ENCODE peak calls at places on chromosome 15, in six cellular contexts. B is SK-N-SH, R is AG04450, O is Peyer's patch, V is GM12865, G is brain microvascular endothelial cell. T is an unnamed sample.

GRCh38 chr15:51750942-51751686 is at the start of gene TMOD2:
- DNase-seq in B (peak), R (no peak), O (peak), V (peak), G (no peak), T (no peak)

GRCh38 chr15:29652595-29652994 is 169.7 kb downstream of the TJP1 start:
- DNase-seq in B (no peak), R (no peak), O (no peak), V (no peak), G (no peak), T (no peak)

GRCh38 chr15:68373028-68373427 is 58.9 kb downstream of the ITGA11 start:
- DNase-seq in B (no peak), R (no peak), O (no peak), V (no peak), G (no peak), T (peak)

GRCh38 chr15:45391746-45392711 is 13.7 kb upstream of the GATM start:
- DNase-seq in B (no peak), R (no peak), O (peak), V (peak), G (no peak), T (no peak)

GRCh38 chr15:60840306-60840702 is 361.4 kb upstream of the ICE2 start:
- DNase-seq in B (no peak), R (no peak), O (no peak), V (no peak), G (peak), T (no peak)

GRCh38 chr15:90451215-90451850 is 63.3 kb downstream of the IQGAP1 start:
- DNase-seq in B (no peak), R (no peak), O (no peak), V (no peak), G (peak), T (no peak)

GRCh38 chr15:38553071-38553470 is 11.5 kb downstream of the RASGRP1 start:
- DNase-seq in B (no peak), R (no peak), O (no peak), V (no peak), G (no peak), T (no peak)

GRCh38 chr15:74631408-74631807 is 15.8 kb downstream of the CLK3 start:
- DNase-seq in B (no peak), R (no peak), O (no peak), V (no peak), G (no peak), T (no peak)

GRCh38 chr15:94576889-94577533 is 345.6 kb downstream of the MCTP2 start:
- DNase-seq in B (peak), R (no peak), O (no peak), V (peak), G (no peak), T (no peak)

GRCh38 chr15:100039994-100040393 is 301.8 kb downstream of the ADAMTS17 start:
- DNase-seq in B (no peak), R (no peak), O (no peak), V (no peak), G (no peak), T (no peak)

GRCh38 chr15:80202641-80203360 is 49.2 kb downstream of the CTXND1 start:
- DNase-seq in B (no peak), R (no peak), O (no peak), V (no peak), G (no peak), T (peak)

GRCh38 chr15:33735637-33736247 is 232.6 kb upstream of the CHRM5 start:
- DNase-seq in B (peak), R (no peak), O (no peak), V (peak), G (no peak), T (no peak)

GRCh38 chr15:99014803-99015676 is 7.4 kb upstream of the PGPEP1L start:
- DNase-seq in B (peak), R (no peak), O (no peak), V (peak), G (peak), T (no peak)

GRCh38 chr15:91844928-91845327 is 8.6 kb upstream of the SLCO3A1 start:
- DNase-seq in B (no peak), R (no peak), O (no peak), V (no peak), G (no peak), T (no peak)

GRCh38 chr15:71366926-71367325 is 251.7 kb downstream of the THSD4 start:
- DNase-seq in B (no peak), R (no peak), O (no peak), V (no peak), G (peak), T (no peak)

GRCh38 chr15:73928971-73929627 is 2.8 kb downstream of the LOXL1 start:
- DNase-seq in B (no peak), R (no peak), O (no peak), V (no peak), G (no peak), T (no peak)

GRCh38 chr15:29887719-29888118 is 65.5 kb upstream of the TJP1 start:
- DNase-seq in B (no peak), R (peak), O (no peak), V (no peak), G (no peak), T (no peak)

GRCh38 chr15:60526127-60526616 is 47.2 kb upstream of the ICE2 start:
- DNase-seq in B (peak), R (no peak), O (no peak), V (no peak), G (no peak), T (no peak)

GRCh38 chr15:70092462-70092850 is 5.3 kb downstream of the TLE3 start:
- DNase-seq in B (no peak), R (peak), O (no peak), V (no peak), G (no peak), T (no peak)
- H3K4me3 ChIP-seq in B (no peak), R (peak), O (peak), V (no peak), G (no peak), T (no peak)

DNA sequence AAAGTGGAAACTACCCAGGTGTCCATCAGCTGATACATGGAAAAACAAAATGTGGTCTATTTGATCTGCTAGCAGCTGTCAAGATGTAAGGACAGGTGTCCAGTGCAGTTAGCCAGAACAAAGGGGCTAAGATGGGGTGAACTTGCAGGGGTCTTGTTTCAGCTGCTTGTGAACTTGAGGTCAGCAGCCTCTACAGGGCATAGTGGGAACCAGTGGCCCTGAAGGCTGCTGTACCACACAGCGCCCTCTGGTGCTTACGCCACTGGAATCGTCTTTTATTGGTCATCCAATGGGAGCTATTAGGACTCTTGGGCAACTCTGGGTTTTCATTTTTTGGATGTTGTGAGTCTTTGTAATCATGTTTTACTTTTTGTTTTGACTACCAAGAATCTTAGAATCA is 62.2 kb upstream of the CTSH start:
- DNase-seq in B (peak), R (no peak), O (peak), V (peak), G (peak), T (no peak)
- TF ChIP-seq CTCF in B (peak), R (peak), O (peak), V (peak), G (peak), T (no peak)

GRCh38 chr15:96338772-96339661 is 8.5 kb downstream of the NR2F2 start:
- DNase-seq in B (no peak), R (no peak), O (no peak), V (no peak), G (peak), T (no peak)
- H3K4me3 ChIP-seq in B (peak), R (peak), O (peak), V (no peak), G (peak), T (peak)

GRCh38 chr15:40250771-40251454 is 12.1 kb downstream of the PAK6 start:
- DNase-seq in B (no peak), R (no peak), O (no peak), V (no peak), G (no peak), T (no peak)

GRCh38 chr15:40252141-40252437 is 13.2 kb downstream of the PAK6 start:
- DNase-seq in B (no peak), R (no peak), O (no peak), V (no peak), G (no peak), T (no peak)

GRCh38 chr15:40253179-40253790 is 14.4 kb downstream of the PAK6 start:
- DNase-seq in B (no peak), R (no peak), O (no peak), V (no peak), G (no peak), T (no peak)

GRCh38 chr15:40251455-40252140 is 12.7 kb downstream of the PAK6 start:
- DNase-seq in B (no peak), R (no peak), O (no peak), V (no peak), G (no peak), T (no peak)

DNA sequence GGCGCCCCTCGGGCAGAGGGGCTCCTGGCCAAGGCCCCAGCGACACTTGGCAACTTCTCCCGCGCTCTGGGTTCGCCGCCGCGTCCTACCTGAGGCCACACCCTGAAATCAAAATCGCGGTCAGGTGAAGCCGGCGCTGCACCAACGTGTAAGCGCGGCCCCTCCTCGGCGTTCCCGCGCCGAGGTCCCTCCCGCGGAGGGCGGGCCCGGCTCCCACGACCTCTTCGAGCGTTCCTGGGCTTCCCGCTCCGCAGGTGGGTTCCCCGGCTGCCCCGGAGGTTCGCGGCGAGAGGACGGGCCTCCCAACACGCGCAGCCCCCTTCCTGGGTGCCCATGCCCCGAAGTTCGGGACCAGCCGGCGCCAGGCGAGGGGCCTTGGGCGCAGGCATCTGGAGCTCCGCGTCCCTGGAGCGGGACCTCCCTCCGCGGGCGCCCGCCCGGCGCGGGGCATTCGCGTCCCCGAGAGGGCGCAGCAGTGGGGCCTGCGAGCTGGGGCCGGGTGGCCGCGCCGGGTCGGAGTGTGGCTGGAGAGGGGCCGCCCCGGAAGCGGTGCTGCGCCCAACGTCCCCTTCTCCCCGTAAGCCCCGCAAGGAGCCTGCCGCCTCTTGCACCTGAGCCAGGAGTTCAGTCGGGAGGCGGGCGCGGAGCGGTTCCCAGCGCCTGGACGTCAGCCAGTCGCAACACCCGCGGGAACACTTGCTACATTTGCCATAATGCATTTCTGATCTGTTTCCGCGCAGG is 13.7 kb downstream of the PAK6 start:
- DNase-seq in B (peak), R (no peak), O (no peak), V (no peak), G (no peak), T (no peak)
- TF ChIP-seq CTCF in B (no peak), R (no peak), O (no peak), V (no peak), G (no peak), T (no peak)

GRCh38 chr15:65049418-65049840 is 4.2 kb downstream of the SLC51B start:
- DNase-seq in B (peak), R (no peak), O (peak), V (peak), G (peak), T (peak)
- H3K4me3 ChIP-seq in B (peak), R (peak), O (peak), V (peak), G (peak), T (peak)

DNA sequence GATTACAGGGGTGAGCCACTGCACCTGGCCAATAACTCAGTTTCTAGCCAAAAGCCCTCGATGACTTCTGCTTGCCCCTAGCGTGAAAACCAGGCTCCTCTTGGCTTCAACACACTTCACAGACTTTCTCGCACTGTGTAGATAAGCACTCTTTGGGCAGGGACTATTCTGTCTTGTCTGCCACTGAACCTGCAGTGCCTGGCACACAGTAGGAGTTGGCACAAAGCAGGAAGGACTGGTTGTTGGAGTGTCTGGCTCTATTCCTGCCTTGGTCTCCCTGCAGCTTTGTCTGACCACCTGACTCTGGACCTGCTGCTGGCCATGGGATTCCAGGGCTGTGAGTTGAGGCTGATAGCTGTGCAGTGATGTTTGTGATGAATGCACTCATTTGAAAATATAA is 46.4 kb upstream of the RGMA start:
- DNase-seq in B (no peak), R (no peak), O (no peak), V (no peak), G (no peak), T (no peak)
- TF ChIP-seq CTCF in B (no peak), R (no peak), O (no peak), V (no peak), G (no peak), T (no peak)

GRCh38 chr15:62895139-62895866 is 147.2 kb upstream of the TPM1 start:
- DNase-seq in B (no peak), R (peak), O (no peak), V (no peak), G (peak), T (no peak)

GRCh38 chr15:62896380-62896866 is 146.1 kb upstream of the TPM1 start:
- DNase-seq in B (no peak), R (no peak), O (no peak), V (no peak), G (peak), T (no peak)

GRCh38 chr15:62895905-62896316 is 146.6 kb upstream of the TPM1 start:
- DNase-seq in B (no peak), R (peak), O (no peak), V (no peak), G (peak), T (no peak)

GRCh38 chr15:62896969-62897486 is 145.5 kb upstream of the TPM1 start:
- DNase-seq in B (peak), R (peak), O (peak), V (no peak), G (peak), T (peak)

DNA sequence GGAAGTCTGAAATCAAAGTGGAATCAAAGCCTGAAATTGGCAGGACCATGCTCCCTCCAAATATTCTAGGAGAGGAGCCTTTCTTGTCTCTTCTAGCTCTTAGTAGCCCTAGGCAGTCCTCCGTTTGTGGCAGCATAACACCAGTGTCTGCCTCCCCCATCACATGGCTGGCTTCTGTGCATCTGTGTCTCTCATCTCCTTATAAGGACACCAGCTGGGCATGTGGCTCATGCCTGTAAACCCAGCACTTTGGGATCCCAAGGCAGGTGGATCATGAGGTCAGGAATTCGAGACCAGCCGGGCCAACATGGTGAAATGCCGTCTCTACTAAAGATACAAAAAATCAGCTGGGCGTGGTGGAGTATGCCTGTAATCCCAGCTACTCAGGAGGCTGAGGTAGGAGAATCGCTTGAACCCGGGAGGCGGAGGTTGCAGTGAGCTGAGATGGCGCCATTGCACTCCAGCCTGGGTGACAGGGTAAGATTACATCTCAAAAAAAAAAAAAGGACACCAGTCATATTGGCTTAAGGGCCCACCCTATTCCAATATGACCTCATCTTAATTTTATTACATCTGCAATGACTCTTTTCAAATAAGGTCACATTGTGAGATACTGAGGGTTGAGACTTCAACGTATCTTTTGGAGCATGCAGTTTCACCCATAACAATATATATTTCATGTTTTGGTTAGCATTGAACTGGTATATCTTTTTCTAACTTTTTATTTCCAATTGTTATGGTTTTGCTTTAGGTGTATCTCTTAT is 148.0 kb upstream of the TPM1 start:
- DNase-seq in B (no peak), R (no peak), O (no peak), V (no peak), G (peak), T (no peak)
- H3K4me3 ChIP-seq in B (no peak), R (no peak), O (no peak), V (no peak), G (no peak), T (no peak)

GRCh38 chr15:85727068-85727467 is 67.7 kb downstream of the KLHL25 start:
- DNase-seq in B (no peak), R (no peak), O (no peak), V (no peak), G (no peak), T (no peak)

GRCh38 chr15:85726446-85726845 is 68.3 kb downstream of the KLHL25 start:
- DNase-seq in B (no peak), R (no peak), O (no peak), V (no peak), G (no peak), T (no peak)

GRCh38 chr15:85733415-85733814 is 61.3 kb downstream of the KLHL25 start:
- DNase-seq in B (no peak), R (no peak), O (no peak), V (no peak), G (no peak), T (no peak)

GRCh38 chr15:85725564-85725963 is 69.2 kb downstream of the KLHL25 start:
- DNase-seq in B (no peak), R (no peak), O (no peak), V (no peak), G (no peak), T (no peak)

GRCh38 chr15:85730001-85730820 is 64.5 kb downstream of the KLHL25 start:
- DNase-seq in B (peak), R (peak), O (no peak), V (peak), G (peak), T (no peak)
- TF ChIP-seq CTCF in B (peak), R (peak), O (peak), V (peak), G (peak), T (peak)

DNA sequence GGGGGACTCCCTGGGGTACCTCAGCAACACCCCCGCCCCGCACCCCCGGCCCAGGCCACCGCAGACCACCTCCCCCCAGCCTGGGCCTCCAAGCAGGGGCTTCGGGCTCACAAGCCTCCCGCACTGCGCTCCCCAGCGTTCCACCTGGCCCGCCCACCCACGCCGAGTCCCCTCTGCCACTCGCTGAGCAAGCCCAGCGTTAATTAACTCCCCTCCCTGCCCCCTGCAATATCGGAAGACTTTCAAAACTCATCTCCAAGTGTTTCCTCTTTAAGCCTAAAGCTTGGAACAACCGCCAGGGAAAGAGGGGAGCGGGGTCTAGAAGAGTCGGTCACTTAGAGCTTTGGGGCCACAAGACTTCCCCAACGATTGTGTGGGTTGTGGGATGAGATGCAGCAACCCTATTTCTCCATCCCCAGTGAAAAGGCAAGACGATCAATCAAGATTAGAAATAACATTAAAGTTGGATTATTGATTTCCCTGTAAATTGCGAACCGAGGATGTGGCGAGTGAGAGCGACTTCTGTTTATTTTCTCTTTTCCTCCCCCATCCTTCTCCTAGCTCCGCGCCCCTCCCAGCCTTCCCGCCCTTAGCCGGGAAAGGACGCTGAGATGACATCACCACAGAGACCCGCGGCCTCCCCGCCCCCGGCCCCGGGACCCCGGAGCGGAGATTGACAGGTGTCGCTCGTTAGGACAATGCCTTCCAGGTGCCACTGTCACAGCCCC is 30.2 kb downstream of the NR2F2 start:
- DNase-seq in B (peak), R (no peak), O (no peak), V (no peak), G (no peak), T (no peak)
- H3K4me3 ChIP-seq in B (no peak), R (peak), O (peak), V (no peak), G (peak), T (peak)

T was measured in coronary artery.